ENCODE peak calls at places on chromosome 19, in four cellular contexts. One of them, this sample, is unnamed.

GRCh38 chr19:55119053-55119452 is 1.6 kb upstream of the PPP1R12C start:
- DNase-seq in HepG2: no peak
- DNase-seq in GM12878: no peak
- DNase-seq in K562: no peak
- DNase-seq in this sample: no peak

GRCh38 chr19:8158411-8159074 is 9.2 kb upstream of the FBN3 start:
- DNase-seq in K562: peak; percentile 78
- DNase-seq in HepG2: peak; percentile 87
- DNase-seq in GM12878: peak; percentile 57
- DNase-seq in this sample: peak; percentile 75

GRCh38 chr19:2524840-2525723 is 49.2 kb downstream of the GADD45B start:
- DNase-seq in HepG2: peak; percentile 68
- DNase-seq in GM12878: no peak
- DNase-seq in K562: no peak
- DNase-seq in this sample: no peak

GRCh38 chr19:51777570-51778460 is 16.8 kb downstream of the FPR2 start:
- DNase-seq in GM12878: no peak
- DNase-seq in K562: peak; percentile 71
- DNase-seq in HepG2: peak; percentile 74
- DNase-seq in this sample: peak; percentile 68

GRCh38 chr19:3593156-3593555 is 7.9 kb downstream of the GIPC3 start:
- DNase-seq in K562: no peak
- DNase-seq in GM12878: no peak
- DNase-seq in HepG2: no peak
- DNase-seq in this sample: no peak

GRCh38 chr19:56839665-56840451 is 668 bp downstream of the PEG3 start:
- DNase-seq in HepG2: peak; percentile 95
- DNase-seq in GM12878: no peak
- DNase-seq in K562: no peak
- DNase-seq in this sample: no peak

GRCh38 chr19:11995174-11995573 is 30.3 kb downstream of the ZNF763 start:
- DNase-seq in HepG2: no peak
- DNase-seq in GM12878: no peak
- DNase-seq in K562: peak; percentile 11
- DNase-seq in this sample: no peak

GRCh38 chr19:5057860-5058259 is 88.9 kb downstream of the KDM4B start:
- DNase-seq in HepG2: no peak
- DNase-seq in K562: peak; percentile 79
- DNase-seq in GM12878: no peak
- DNase-seq in this sample: peak; percentile 39

GRCh38 chr19:19064098-19064722 is 416 bp downstream of the SLC25A42 start:
- DNase-seq in K562: no peak
- DNase-seq in GM12878: no peak
- DNase-seq in HepG2: no peak
- DNase-seq in this sample: no peak

GRCh38 chr19:11399667-11400066 is 15.6 kb upstream of the EPOR start:
- DNase-seq in GM12878: no peak
- DNase-seq in K562: no peak
- DNase-seq in HepG2: no peak
- DNase-seq in this sample: no peak

GRCh38 chr19:48833977-48834376 is 2.3 kb downstream of the HSD17B14 start:
- DNase-seq in HepG2: no peak
- DNase-seq in GM12878: no peak
- DNase-seq in K562: no peak
- DNase-seq in this sample: no peak

GRCh38 chr19:9793051-9793591 is 24.6 kb upstream of the ZNF846 start:
- DNase-seq in GM12878: no peak
- DNase-seq in K562: no peak
- DNase-seq in HepG2: no peak
- DNase-seq in this sample: no peak

GRCh38 chr19:55083004-55083850 is 7.6 kb downstream of the EPS8L1 start:
- DNase-seq in HepG2: no peak
- DNase-seq in K562: no peak
- DNase-seq in GM12878: no peak
- DNase-seq in this sample: no peak

GRCh38 chr19:13031917-13032623 is 36.8 kb downstream of the NFIX start:
- DNase-seq in HepG2: peak; percentile 87
- DNase-seq in GM12878: no peak
- DNase-seq in K562: no peak
- DNase-seq in this sample: no peak

GRCh38 chr19:3483226-3483628 is at the start of gene SMIM44:
- DNase-seq in K562: no peak
- DNase-seq in GM12878: no peak
- DNase-seq in HepG2: no peak
- DNase-seq in this sample: no peak

GRCh38 chr19:2454962-2455409 is 1.8 kb downstream of the LMNB2 start:
- DNase-seq in HepG2: no peak
- DNase-seq in K562: no peak
- DNase-seq in GM12878: no peak
- DNase-seq in this sample: no peak

GRCh38 chr19:28727133-28727834 is 485.7 kb downstream of the UQCRFS1 start:
- DNase-seq in K562: peak; percentile 93
- DNase-seq in HepG2: no peak
- DNase-seq in GM12878: no peak
- DNase-seq in this sample: no peak

GRCh38 chr19:1407662-1408299 is 395 bp downstream of the DAZAP1 start:
- DNase-seq in GM12878: no peak
- DNase-seq in K562: peak; percentile 87
- DNase-seq in HepG2: no peak
- DNase-seq in this sample: no peak

GRCh38 chr19:46022061-46022430 is 807 bp downstream of the PGLYRP1 start:
- DNase-seq in GM12878: no peak
- DNase-seq in HepG2: no peak
- DNase-seq in K562: no peak
- DNase-seq in this sample: no peak

GRCh38 chr19:29329460-29330134 is 116.6 kb upstream of the UQCRFS1 start:
- DNase-seq in K562: peak; percentile 31
- DNase-seq in GM12878: no peak
- DNase-seq in HepG2: peak; percentile 15
- DNase-seq in this sample: peak; percentile 19

GRCh38 chr19:45217957-45218334 is 27.3 kb downstream of the EXOC3L2 start:
- DNase-seq in GM12878: no peak
- DNase-seq in HepG2: no peak
- DNase-seq in K562: no peak
- DNase-seq in this sample: no peak

GRCh38 chr19:45122832-45123231 is 29.9 kb downstream of the PPP1R37 start:
- DNase-seq in K562: no peak
- DNase-seq in HepG2: no peak
- DNase-seq in GM12878: no peak
- DNase-seq in this sample: no peak

GRCh38 chr19:708154-709141 is at the start of gene PALM:
- DNase-seq in GM12878: no peak
- DNase-seq in K562: peak; percentile 86
- DNase-seq in HepG2: peak; percentile 39
- DNase-seq in this sample: peak; percentile 54

GRCh38 chr19:351976-352625 is 7.5 kb upstream of the MIER2 start:
- DNase-seq in HepG2: no peak
- DNase-seq in GM12878: no peak
- DNase-seq in K562: no peak
- DNase-seq in this sample: no peak

GRCh38 chr19:42596391-42597071 is 1.8 kb upstream of the CEACAM8 start:
- DNase-seq in GM12878: no peak
- DNase-seq in K562: peak; percentile 78
- DNase-seq in HepG2: no peak
- DNase-seq in this sample: peak; percentile 65

GRCh38 chr19:14164088-14164487 is 27.7 kb upstream of the ASF1B start:
- DNase-seq in K562: no peak
- DNase-seq in GM12878: no peak
- DNase-seq in HepG2: no peak
- DNase-seq in this sample: no peak

GRCh38 chr19:35022460-35022859 is 7.8 kb upstream of the SCN1B start:
- DNase-seq in HepG2: no peak
- DNase-seq in GM12878: no peak
- DNase-seq in K562: no peak
- DNase-seq in this sample: no peak

GRCh38 chr19:10855879-10856522 is 7.8 kb downstream of the C19orf38 start:
- DNase-seq in K562: no peak
- DNase-seq in HepG2: no peak
- DNase-seq in GM12878: no peak
- DNase-seq in this sample: no peak

GRCh38 chr19:1785310-1785709 is 26.8 kb downstream of the ATP8B3 start:
- DNase-seq in HepG2: no peak
- DNase-seq in GM12878: no peak
- DNase-seq in K562: no peak
- DNase-seq in this sample: no peak

GRCh38 chr19:55676384-55676783 is 1.4 kb downstream of the EPN1 start:
- DNase-seq in K562: no peak
- DNase-seq in HepG2: no peak
- DNase-seq in GM12878: no peak
- DNase-seq in this sample: no peak

GRCh38 chr19:13804830-13805683 is 9.8 kb downstream of the ZSWIM4 start:
- DNase-seq in HepG2: peak; percentile 32
- DNase-seq in K562: peak; percentile 48
- DNase-seq in GM12878: no peak
- DNase-seq in this sample: no peak

GRCh38 chr19:2722541-2723344 is 1.6 kb upstream of the DIRAS1 start:
- DNase-seq in GM12878: no peak
- DNase-seq in HepG2: no peak
- DNase-seq in K562: peak; percentile 60
- DNase-seq in this sample: no peak

GRCh38 chr19:39264306-39265290 is 3.6 kb upstream of the IFNL2 start:
- DNase-seq in HepG2: no peak
- DNase-seq in K562: no peak
- DNase-seq in GM12878: no peak
- DNase-seq in this sample: no peak

GRCh38 chr19:45873219-45873772 is 9.2 kb downstream of the FOXA3 start:
- DNase-seq in HepG2: no peak
- DNase-seq in GM12878: no peak
- DNase-seq in K562: no peak
- DNase-seq in this sample: no peak

GRCh38 chr19:2607712-2608601 is 94.5 kb downstream of the GNG7 start:
- DNase-seq in K562: no peak
- DNase-seq in GM12878: peak; percentile 94
- DNase-seq in HepG2: no peak
- DNase-seq in this sample: no peak

GRCh38 chr19:3343619-3344502 is 22.5 kb upstream of the NFIC start:
- DNase-seq in HepG2: peak; percentile 86
- DNase-seq in K562: peak; percentile 95
- DNase-seq in GM12878: no peak
- DNase-seq in this sample: peak; percentile 87

DNA sequence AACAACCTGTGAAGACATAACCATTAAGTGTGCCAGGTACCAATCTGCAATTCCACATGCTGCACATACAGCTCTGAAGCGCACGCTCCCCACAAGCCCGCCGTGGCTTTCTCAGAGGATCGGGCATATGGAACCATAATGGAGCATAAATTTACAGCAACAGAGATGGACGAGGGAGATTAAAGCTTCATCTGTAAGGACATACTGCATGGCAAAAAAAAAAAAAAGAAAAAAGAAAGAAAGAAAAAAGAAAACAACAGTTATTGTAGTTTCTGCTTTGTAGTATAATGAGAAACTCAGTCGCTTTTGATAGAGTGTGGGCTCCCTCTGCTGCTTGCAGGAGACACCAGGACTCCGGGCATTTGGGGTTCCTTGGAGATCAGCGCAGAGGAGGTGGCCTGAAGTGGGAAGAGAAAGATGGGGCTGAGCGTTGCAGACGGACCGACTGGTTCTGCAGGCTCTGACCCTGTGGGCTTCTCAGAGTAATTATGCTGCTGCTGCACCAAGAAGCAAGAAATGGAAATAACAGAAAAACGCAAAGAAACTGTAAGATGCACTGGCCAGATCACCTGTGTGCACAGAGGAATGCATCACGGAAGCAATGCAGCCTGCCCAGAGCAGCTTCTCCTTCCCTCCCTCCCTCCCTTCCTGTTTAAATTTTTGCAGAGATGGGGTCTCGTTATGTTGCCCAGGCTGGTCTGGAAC is 10.8 kb upstream of the PDCD5 start:
- DNase-seq in HepG2: peak; percentile 62
- DNase-seq in GM12878: no peak
- DNase-seq in K562: peak; percentile 36
- DNase-seq in this sample: peak; percentile 61
- TF ChIP-seq FOXK2 in HepG2: no peak
- TF ChIP-seq FOXK2 in GM12878: no peak
- TF ChIP-seq FOXK2 in K562: no peak
- TF ChIP-seq FOXK2 in this sample: peak; percentile 20

DNA sequence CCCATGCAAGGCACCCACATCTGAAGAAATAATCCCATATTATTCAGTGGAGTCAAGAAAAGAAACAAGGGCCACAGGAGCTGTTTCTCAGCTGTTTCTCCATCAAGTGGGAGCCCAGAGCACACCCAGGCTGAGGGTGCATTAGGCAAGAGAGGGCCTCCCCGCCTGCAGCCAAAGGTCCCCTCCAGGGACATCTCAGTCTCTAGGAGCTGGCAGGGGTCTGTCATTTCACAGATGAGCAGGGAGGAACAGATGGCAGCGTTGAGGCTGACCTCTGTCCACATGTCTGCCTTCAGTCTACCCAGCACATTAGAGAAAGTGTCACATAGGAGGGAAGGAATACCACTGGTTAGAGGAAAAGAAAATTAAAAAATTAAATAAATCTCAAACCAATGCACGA is 157.7 kb downstream of the ZNF536 start:
- DNase-seq in HepG2: no peak
- DNase-seq in K562: no peak
- DNase-seq in GM12878: no peak
- DNase-seq in this sample: no peak
- TF ChIP-seq TARDBP in HepG2: no peak
- TF ChIP-seq TARDBP in K562: no peak
- TF ChIP-seq TARDBP in GM12878: no peak
- TF ChIP-seq TARDBP in this sample: no peak

GRCh38 chr19:41386442-41386841 is 10.1 kb downstream of the TMEM91 start:
- DNase-seq in K562: no peak
- DNase-seq in HepG2: no peak
- DNase-seq in GM12878: no peak
- DNase-seq in this sample: peak; percentile 3
- TF ChIP-seq FOXK2 in K562: no peak
- TF ChIP-seq FOXK2 in HepG2: no peak
- TF ChIP-seq FOXK2 in GM12878: no peak
- TF ChIP-seq FOXK2 in this sample: no peak

GRCh38 chr19:17255150-17255621 is 9.4 kb downstream of the USHBP1 start:
- DNase-seq in HepG2: peak; percentile 75
- DNase-seq in GM12878: no peak
- DNase-seq in K562: no peak
- DNase-seq in this sample: no peak
- TF ChIP-seq TARDBP in HepG2: peak; percentile 33
- TF ChIP-seq TARDBP in GM12878: no peak
- TF ChIP-seq TARDBP in K562: no peak
- TF ChIP-seq TARDBP in this sample: no peak

DNA sequence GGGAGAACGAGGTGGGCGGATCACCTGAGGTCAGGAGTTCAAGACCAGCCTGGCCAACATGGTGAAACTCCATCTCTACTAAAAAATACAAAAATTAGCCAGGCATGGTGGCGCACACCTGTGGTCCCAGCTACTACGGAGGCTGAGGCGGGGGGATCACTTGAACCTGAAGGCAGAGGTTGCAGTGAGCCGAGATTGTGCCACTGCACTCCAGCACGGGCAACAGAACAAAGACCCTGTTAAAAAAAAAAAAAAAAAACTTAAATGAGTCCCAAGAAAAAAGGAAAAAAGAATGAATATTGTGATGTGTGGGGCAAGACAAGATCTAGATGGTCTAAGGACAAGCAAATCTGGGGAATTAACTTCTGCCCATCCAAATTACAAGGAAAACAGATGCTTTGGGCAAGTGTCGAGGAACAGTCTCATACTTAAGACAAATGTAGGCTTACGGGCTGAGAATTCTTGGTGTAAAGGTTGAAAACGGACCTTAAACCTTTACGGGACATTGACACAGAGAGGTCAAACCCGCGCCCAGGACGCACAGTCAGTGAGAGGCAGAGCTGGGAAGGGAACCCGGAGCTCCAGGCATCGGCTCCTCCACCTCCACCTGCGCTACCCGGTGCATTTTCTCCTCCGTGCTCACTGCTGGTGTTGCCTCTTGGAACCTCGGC is 656 bp upstream of the ZNF324 start:
- DNase-seq in K562: no peak
- DNase-seq in GM12878: no peak
- DNase-seq in HepG2: no peak
- DNase-seq in this sample: no peak
- TF ChIP-seq FOXK2 in K562: no peak
- TF ChIP-seq FOXK2 in GM12878: no peak
- TF ChIP-seq FOXK2 in HepG2: no peak
- TF ChIP-seq FOXK2 in this sample: no peak